ENCODE peak calls at places on chromosome 7, in ten cellular contexts. A is left ventricle myocardium inferior, F is foreskin fibroblast, Y is GM12865, K is mammary epithelial cell, M is stomach, Z is cardiac muscle cell, O is astrocyte, T is sigmoid colon, X is bronchial epithelial cell. Q is an unnamed sample.

GRCh38 chr7:154767821-154768415 is 235.0 kb downstream of the PAXIP1 start:
- DNase-seq in A (no peak), F (no peak), Y (no peak), K (no peak), M (no peak), Z (no peak), O (no peak), T (no peak), X (no peak), Q (no peak)

GRCh38 chr7:156173748-156174353 is 361.6 kb upstream of the SHH start:
- DNase-seq in A (no peak), F (no peak), Y (no peak), K (no peak), M (no peak), Z (no peak), O (no peak), T (no peak), X (no peak), Q (peak; percentile 30)

GRCh38 chr7:21753071-21753470 is 192.6 kb downstream of the CDCA7L start:
- DNase-seq in A (no peak), F (no peak), Y (no peak), K (no peak), M (no peak), Z (no peak), O (no peak), T (no peak), X (peak; percentile 21), Q (no peak)

GRCh38 chr7:140577656-140578055 is 63.0 kb downstream of the DENND2A start:
- DNase-seq in A (no peak), F (no peak), Y (no peak), K (no peak), M (no peak), Z (no peak), O (no peak), T (no peak), X (no peak), Q (no peak)

GRCh38 chr7:134799387-134799786 is 20.0 kb downstream of the CALD1 start:
- DNase-seq in A (no peak), F (no peak), Y (no peak), K (no peak), M (no peak), Z (no peak), O (no peak), T (no peak), X (no peak), Q (no peak)

GRCh38 chr7:103003004-103003403 is 71.6 kb downstream of the FBXL13 start:
- DNase-seq in A (no peak), F (no peak), Y (no peak), K (no peak), M (no peak), Z (no peak), O (no peak), T (no peak), X (no peak), Q (no peak)

GRCh38 chr7:29039747-29040569 is 81.8 kb upstream of the TRIL start:
- DNase-seq in A (no peak), F (peak; percentile 6), Y (no peak), K (no peak), M (no peak), Z (peak; percentile 73), O (peak; percentile 62), T (no peak), X (no peak), Q (no peak)

GRCh38 chr7:105787793-105788192 is 88.6 kb downstream of the ATXN7L1 start:
- DNase-seq in A (no peak), F (no peak), Y (no peak), K (no peak), M (no peak), Z (no peak), O (no peak), T (no peak), X (no peak), Q (peak; percentile 48)

GRCh38 chr7:121515181-121515580 is 119.1 kb upstream of the FAM3C start:
- DNase-seq in A (no peak), F (peak; percentile 23), Y (no peak), K (peak; percentile 82), M (no peak), Z (no peak), O (no peak), T (no peak), X (peak; percentile 82), Q (no peak)

GRCh38 chr7:1473864-1474512 is 14.7 kb upstream of the MICALL2 start:
- DNase-seq in A (peak; percentile 86), F (peak; percentile 95), Y (peak; percentile 88), K (peak; percentile 79), M (peak; percentile 94), Z (peak; percentile 90), O (peak; percentile 52), T (peak; percentile 93), X (peak; percentile 75), Q (peak; percentile 94)

GRCh38 chr7:45971661-45972175 is 50.6 kb upstream of the IGFBP3 start:
- DNase-seq in A (no peak), F (no peak), Y (no peak), K (no peak), M (no peak), Z (no peak), O (no peak), T (no peak), X (no peak), Q (no peak)

GRCh38 chr7:29926216-29926615 is 63.4 kb downstream of the SCRN1 start:
- DNase-seq in A (no peak), F (no peak), Y (no peak), K (no peak), M (no peak), Z (no peak), O (no peak), T (no peak), X (no peak), Q (no peak)

GRCh38 chr7:130377178-130377577 is 3.1 kb upstream of the CPA1 start:
- DNase-seq in A (no peak), F (no peak), Y (no peak), K (no peak), M (no peak), Z (no peak), O (no peak), T (no peak), X (no peak), Q (no peak)

GRCh38 chr7:36117201-36117840 is 35.7 kb upstream of the EEPD1 start:
- DNase-seq in A (no peak), F (no peak), Y (no peak), K (no peak), M (no peak), Z (no peak), O (no peak), T (no peak), X (no peak), Q (no peak)

GRCh38 chr7:43278088-43278644 is 165.7 kb downstream of the HECW1 start:
- DNase-seq in A (no peak), F (no peak), Y (no peak), K (peak; percentile 6), M (no peak), Z (no peak), O (peak; percentile 11), T (no peak), X (no peak), Q (no peak)

GRCh38 chr7:28348631-28349030 is 63.7 kb upstream of the CREB5 start:
- DNase-seq in A (peak; percentile 26), F (no peak), Y (no peak), K (no peak), M (peak; percentile 50), Z (no peak), O (no peak), T (no peak), X (no peak), Q (no peak)

GRCh38 chr7:2993868-2994267 is 49.8 kb downstream of the CARD11 start:
- DNase-seq in A (no peak), F (no peak), Y (no peak), K (no peak), M (peak; percentile 54), Z (no peak), O (no peak), T (peak; percentile 18), X (no peak), Q (peak; percentile 84)

GRCh38 chr7:21253740-21254687 is 173.9 kb upstream of the SP4 start:
- DNase-seq in A (no peak), F (peak; percentile 13), Y (peak; percentile 59), K (peak; percentile 52), M (peak; percentile 63), Z (peak; percentile 64), O (peak; percentile 11), T (no peak), X (peak; percentile 65), Q (peak; percentile 47)

GRCh38 chr7:80411621-80412020 is 100.2 kb downstream of the GNAT3 start:
- DNase-seq in A (no peak), F (peak; percentile 76), Y (no peak), K (no peak), M (no peak), Z (no peak), O (no peak), T (no peak), X (peak; percentile 48), Q (no peak)
- H3K4me3 ChIP-seq in A (no peak overlapping the region), F (no peak overlapping the region), Y (no peak overlapping the region), K (no peak overlapping the region), M (no peak overlapping the region), Z (no peak overlapping the region), O (no peak overlapping the region), T (no peak overlapping the region), X (no peak overlapping the region), Q (no peak overlapping the region)

DNA sequence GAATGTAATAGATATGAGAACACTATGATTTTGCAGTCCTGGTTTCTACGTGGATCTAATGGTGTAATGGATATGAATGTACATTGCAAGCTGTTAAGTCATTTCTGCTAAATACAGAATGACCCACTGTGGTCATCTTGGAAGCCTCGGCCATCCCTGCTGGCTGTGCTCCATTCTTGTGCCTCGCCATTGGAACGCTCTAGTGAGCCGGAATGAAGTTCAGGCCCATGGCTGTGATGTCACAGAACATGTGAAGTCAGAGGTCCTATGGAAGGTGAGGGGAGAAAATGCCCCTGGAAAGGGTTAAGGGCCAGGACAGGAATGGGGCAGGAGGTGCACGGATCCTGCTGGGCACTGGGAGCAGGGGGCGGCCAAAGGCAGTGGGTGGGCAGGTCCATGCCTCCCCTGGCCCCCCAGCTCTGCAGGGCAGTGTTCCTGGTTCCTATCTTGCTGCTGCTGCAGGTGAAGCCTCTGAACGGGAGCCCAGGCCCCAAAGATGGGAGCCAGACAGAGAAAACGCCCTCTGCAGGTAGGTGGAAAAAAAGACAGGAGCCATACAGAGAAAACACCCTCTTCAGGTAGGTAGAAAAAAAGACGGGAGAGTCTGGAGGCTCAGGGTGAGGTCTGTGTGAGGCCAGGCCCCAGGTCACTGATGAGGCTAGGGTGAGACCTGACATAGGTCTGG is at the start of gene LLCFC1:
- DNase-seq in A (no peak), F (no peak), Y (peak; percentile 20), K (no peak), M (peak; percentile 50), Z (no peak), O (no peak), T (no peak), X (peak; percentile 12), Q (no peak)
- TF ChIP-seq CTCF in A (no peak), F (no peak), Y (peak; percentile 29), K (peak; percentile 51), M (peak; percentile 25), Z (no peak), O (no peak), T (no peak), X (peak; percentile 45), Q (no peak)

GRCh38 chr7:5442757-5443305 is 19.2 kb upstream of the TNRC18 start:
- DNase-seq in A (no peak), F (no peak), Y (no peak), K (no peak), M (no peak), Z (no peak), O (no peak), T (no peak), X (no peak), Q (no peak)
- H3K4me3 ChIP-seq in A (no peak overlapping the region), F (no peak overlapping the region), Y (no peak overlapping the region), K (no peak overlapping the region), M (no peak overlapping the region), Z (no peak overlapping the region), O (no peak overlapping the region), T (no peak overlapping the region), X (no peak overlapping the region), Q (no peak overlapping the region)

GRCh38 chr7:11620406-11620805 is 211.6 kb downstream of the THSD7A start:
- DNase-seq in A (no peak), F (no peak), Y (no peak), K (no peak), M (no peak), Z (no peak), O (no peak), T (no peak), X (no peak), Q (no peak)
- TF ChIP-seq CTCF in A (no peak), F (no peak), Y (no peak), K (no peak), M (no peak), Z (no peak), O (no peak), T (no peak), X (no peak), Q (no peak)